ENCODE peak calls at places on chromosomes 5 and 9, in nine cellular contexts. S is AG10803, Y is heart right ventricle, W is cardiac fibroblast, X is fibroblast of lung, A is osteocyte, T is AG09309, C is activated B cell treated with CpG ODN at 0.5 μM for 24 hours, G is adrenal gland. H is an unnamed sample.

GRCh38 chr5:93532370-93532769 is 48.6 kb downstream of the NR2F1-AS1 start:
- DNase-seq in S (peak), Y (peak), W (peak), X (peak), A (no peak), T (peak), C (no peak), G (peak), H (no peak)

GRCh38 chr9:133114886-133115603 is 6.0 kb downstream of the RALGDS start:
- DNase-seq in S (no peak), Y (peak), W (no peak), X (no peak), A (no peak), T (no peak), C (no peak), G (no peak), H (no peak)

GRCh38 chr9:83955985-83956287 is 24.1 kb downstream of the HNRNPK start:
- DNase-seq in S (no peak), Y (no peak), W (no peak), X (no peak), A (no peak), T (no peak), C (no peak), G (no peak), H (no peak)

GRCh38 chr9:79711874-79712273 is 140.1 kb downstream of the TLE4 start:
- DNase-seq in S (no peak), Y (no peak), W (no peak), X (no peak), A (no peak), T (no peak), C (no peak), G (no peak), H (no peak)

GRCh38 chr9:137148661-137149060 is 9.7 kb downstream of the GRIN1 start:
- DNase-seq in S (no peak), Y (no peak), W (no peak), X (no peak), A (no peak), T (no peak), C (no peak), G (no peak), H (no peak)

GRCh38 chr5:95403996-95404395 is 12.8 kb downstream of the FAM81B start:
- DNase-seq in S (no peak), Y (no peak), W (no peak), X (no peak), A (no peak), T (no peak), C (no peak), G (no peak), H (no peak)

GRCh38 chr9:129458663-129459549 is 162.0 kb downstream of the C9orf50 start:
- DNase-seq in S (no peak), Y (peak), W (no peak), X (no peak), A (no peak), T (no peak), C (peak), G (peak), H (no peak)

GRCh38 chr5:78830647-78831046 is 154.5 kb downstream of the ARSB start:
- DNase-seq in S (no peak), Y (no peak), W (no peak), X (no peak), A (no peak), T (no peak), C (no peak), G (no peak), H (no peak)

GRCh38 chr5:40679998-40680681 is 425 bp downstream of the PTGER4 start:
- DNase-seq in S (no peak), Y (peak), W (no peak), X (no peak), A (no peak), T (no peak), C (peak), G (peak), H (no peak)

GRCh38 chr5:26060212-26060611 is 978.2 kb downstream of the CDH9 start:
- DNase-seq in S (no peak), Y (no peak), W (no peak), X (no peak), A (no peak), T (no peak), C (no peak), G (no peak), H (no peak)

GRCh38 chr5:78294250-78295034 is at the start of gene AP3B1:
- DNase-seq in S (peak), Y (peak), W (peak), X (peak), A (peak), T (peak), C (peak), G (peak), H (peak)

GRCh38 chr9:96688215-96688614 is 33.1 kb upstream of the PRXL2C start:
- DNase-seq in S (no peak), Y (no peak), W (no peak), X (no peak), A (no peak), T (no peak), C (no peak), G (no peak), H (no peak)

GRCh38 chr9:83384214-83384613 is 154.0 kb downstream of the FRMD3 start:
- DNase-seq in S (no peak), Y (no peak), W (no peak), X (no peak), A (no peak), T (no peak), C (no peak), G (no peak), H (no peak)

GRCh38 chr5:172678902-172679301 is 37.8 kb downstream of the NEURL1B start:
- DNase-seq in S (no peak), Y (peak), W (no peak), X (no peak), A (no peak), T (no peak), C (no peak), G (peak), H (no peak)

GRCh38 chr9:110807956-110808598 is 139.5 kb downstream of the MUSK start:
- DNase-seq in S (no peak), Y (no peak), W (no peak), X (no peak), A (no peak), T (no peak), C (no peak), G (no peak), H (no peak)

GRCh38 chr5:119322948-119323629 is 32.7 kb upstream of the TNFAIP8 start:
- DNase-seq in S (peak), Y (no peak), W (peak), X (peak), A (no peak), T (no peak), C (no peak), G (no peak), H (no peak)

GRCh38 chr5:89313044-89313443 is 430.1 kb upstream of the MEF2C start:
- DNase-seq in S (peak), Y (no peak), W (peak), X (peak), A (no peak), T (no peak), C (no peak), G (no peak), H (no peak)

GRCh38 chr5:154646841-154647759 is 108.1 kb upstream of the LARP1 start:
- DNase-seq in S (peak), Y (peak), W (peak), X (peak), A (no peak), T (no peak), C (no peak), G (no peak), H (no peak)

GRCh38 chr5:174188300-174188699 is 142.8 kb downstream of the NSG2 start:
- DNase-seq in S (no peak), Y (no peak), W (no peak), X (peak), A (no peak), T (no peak), C (no peak), G (no peak), H (no peak)

GRCh38 chr5:10111575-10111974 is 138.1 kb downstream of the ATPSCKMT start:
- DNase-seq in S (peak), Y (no peak), W (peak), X (peak), A (peak), T (peak), C (no peak), G (no peak), H (no peak)

GRCh38 chr9:114380988-114381387 is 6.8 kb downstream of the AKNA start:
- DNase-seq in S (no peak), Y (no peak), W (no peak), X (no peak), A (no peak), T (no peak), C (no peak), G (no peak), H (no peak)

GRCh38 chr9:133167769-133168168 is 4.1 kb upstream of the GBGT1 start:
- DNase-seq in S (no peak), Y (no peak), W (no peak), X (no peak), A (no peak), T (no peak), C (no peak), G (no peak), H (no peak)

GRCh38 chr5:78804995-78805394 is 156.4 kb upstream of the LHFPL2 start:
- DNase-seq in S (no peak), Y (no peak), W (no peak), X (no peak), A (no peak), T (no peak), C (no peak), G (no peak), H (no peak)

GRCh38 chr9:96176901-96177718 is 124.9 kb downstream of the HSD17B3 start:
- DNase-seq in S (no peak), Y (no peak), W (no peak), X (peak), A (no peak), T (no peak), C (no peak), G (no peak), H (no peak)

GRCh38 chr5:122997294-122997693 is 39.2 kb downstream of the PPIC start:
- DNase-seq in S (no peak), Y (no peak), W (no peak), X (no peak), A (no peak), T (no peak), C (no peak), G (no peak), H (no peak)

GRCh38 chr5:160959804-160960203 is 107.8 kb upstream of the ATP10B start:
- DNase-seq in S (no peak), Y (no peak), W (no peak), X (no peak), A (no peak), T (no peak), C (no peak), G (peak), H (no peak)

GRCh38 chr9:3578786-3579185 is 53.0 kb upstream of the RFX3 start:
- DNase-seq in S (peak), Y (no peak), W (peak), X (peak), A (no peak), T (peak), C (no peak), G (no peak), H (no peak)

GRCh38 chr5:176528301-176528700 is 8.9 kb downstream of the RNF44 start:
- DNase-seq in S (no peak), Y (peak), W (no peak), X (no peak), A (no peak), T (no peak), C (no peak), G (no peak), H (no peak)

GRCh38 chr9:133389562-133389961 is 13.4 kb downstream of the STKLD1 start:
- DNase-seq in S (no peak), Y (no peak), W (no peak), X (no peak), A (no peak), T (no peak), C (no peak), G (no peak), H (no peak)

GRCh38 chr5:34007116-34007674 is 655 bp downstream of the AMACR start:
- DNase-seq in S (no peak), Y (no peak), W (peak), X (peak), A (no peak), T (no peak), C (no peak), G (no peak), H (no peak)

GRCh38 chr9:21801683-21802417 is 586 bp upstream of the MTAP start:
- DNase-seq in S (peak), Y (peak), W (peak), X (peak), A (peak), T (no peak), C (no peak), G (peak), H (peak)

GRCh38 chr5:156400542-156400941 is 73.6 kb downstream of the SGCD start:
- DNase-seq in S (peak), Y (no peak), W (no peak), X (peak), A (no peak), T (no peak), C (no peak), G (no peak), H (no peak)

GRCh38 chr5:153960269-153961215 is 78.2 kb downstream of the FAM114A2 start:
- DNase-seq in S (peak), Y (no peak), W (no peak), X (no peak), A (no peak), T (no peak), C (no peak), G (no peak), H (no peak)

GRCh38 chr9:69877852-69878507 is 57.4 kb downstream of the CFAP95 start:
- DNase-seq in S (peak), Y (no peak), W (peak), X (peak), A (no peak), T (peak), C (no peak), G (no peak), H (no peak)

GRCh38 chr5:31626156-31626555 is 12.8 kb upstream of the PDZD2 start:
- DNase-seq in S (no peak), Y (peak), W (no peak), X (no peak), A (no peak), T (no peak), C (no peak), G (no peak), H (no peak)

GRCh38 chr5:128009399-128009798 is 74.2 kb upstream of the SLC12A2 start:
- DNase-seq in S (no peak), Y (no peak), W (no peak), X (no peak), A (no peak), T (no peak), C (no peak), G (no peak), H (no peak)

GRCh38 chr9:89274838-89275237 is 36.2 kb upstream of the CKS2 start:
- DNase-seq in S (peak), Y (no peak), W (peak), X (peak), A (no peak), T (peak), C (no peak), G (no peak), H (no peak)

GRCh38 chr5:31095796-31096195 is 97.7 kb upstream of the CDH6 start:
- DNase-seq in S (no peak), Y (no peak), W (no peak), X (no peak), A (no peak), T (no peak), C (no peak), G (no peak), H (no peak)

GRCh38 chr9:97411789-97412627 is at the start of gene TDRD7:
- DNase-seq in S (peak), Y (peak), W (peak), X (peak), A (peak), T (peak), C (peak), G (peak), H (peak)

DNA sequence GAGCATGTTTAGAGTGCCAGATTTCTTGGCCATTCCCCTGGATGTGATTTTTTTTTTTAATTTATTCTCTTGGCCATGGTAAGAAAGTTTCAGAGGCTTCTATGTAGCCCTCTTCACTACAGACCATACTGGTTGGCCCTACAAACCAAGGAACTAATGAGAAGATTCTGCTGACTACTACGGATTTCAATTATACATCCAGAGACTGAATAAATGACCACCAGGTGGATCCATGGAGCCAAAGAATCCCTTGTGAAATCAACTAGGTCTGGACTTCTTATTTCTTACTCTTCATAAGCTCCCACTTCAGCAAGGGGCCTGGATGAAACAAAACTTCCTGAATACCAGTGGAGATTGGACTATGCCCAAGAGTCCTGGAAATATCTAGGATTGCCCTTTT is 27.6 kb downstream of the ZNF622 start:
- DNase-seq in S (peak), Y (no peak), W (peak), X (no peak), A (no peak), T (no peak), C (no peak), G (no peak), H (no peak)
- TF ChIP-seq CTCF in S (peak), Y (peak), W (peak), X (no peak), A (peak), T (peak), C (no peak), G (no peak), H (peak)

GRCh38 chr5:140881889-140882590 is at the start of gene PCDHA13:
- DNase-seq in S (no peak), Y (no peak), W (no peak), X (no peak), A (no peak), T (no peak), C (no peak), G (no peak), H (no peak)
- TF ChIP-seq CTCF in S (peak), Y (no peak), W (no peak), X (no peak), A (no peak), T (peak), C (no peak), G (no peak), H (no peak)

DNA sequence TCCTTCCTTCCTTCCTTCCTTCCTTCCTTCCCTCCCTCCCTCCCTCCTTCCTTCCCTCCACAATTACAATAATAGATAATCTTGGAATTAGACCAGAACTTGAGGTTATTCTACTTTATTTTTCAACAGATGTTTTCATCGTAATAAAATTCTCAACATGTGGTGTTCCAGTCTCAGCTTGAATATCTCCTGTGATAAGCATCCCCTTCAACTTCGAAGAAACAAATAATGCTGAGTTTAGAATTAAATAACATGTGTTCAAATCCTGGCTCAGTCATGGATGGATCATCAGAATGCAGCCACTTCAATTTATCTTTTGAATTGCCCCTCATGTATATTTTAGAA is 91.4 kb upstream of the PAPPA start:
- DNase-seq in S (no peak), Y (no peak), W (no peak), X (no peak), A (no peak), T (no peak), C (no peak), G (no peak), H (no peak)
- TF ChIP-seq CTCF in S (no peak), Y (no peak), W (no peak), X (no peak), A (no peak), T (no peak), C (no peak), G (no peak), H (no peak)

GRCh38 chr9:38064842-38065368 is 4.1 kb downstream of the SHB start:
- DNase-seq in S (no peak), Y (no peak), W (no peak), X (no peak), A (no peak), T (no peak), C (no peak), G (no peak), H (no peak)

GRCh38 chr9:38067611-38067891 is 1.5 kb downstream of the SHB start:
- DNase-seq in S (no peak), Y (peak), W (no peak), X (no peak), A (no peak), T (no peak), C (no peak), G (peak), H (no peak)

GRCh38 chr9:38065369-38066075 is 3.5 kb downstream of the SHB start:
- DNase-seq in S (no peak), Y (no peak), W (no peak), X (no peak), A (no peak), T (no peak), C (no peak), G (no peak), H (no peak)

GRCh38 chr9:38066907-38067610 is 2.0 kb downstream of the SHB start:
- DNase-seq in S (peak), Y (peak), W (peak), X (peak), A (no peak), T (no peak), C (peak), G (peak), H (no peak)

DNA sequence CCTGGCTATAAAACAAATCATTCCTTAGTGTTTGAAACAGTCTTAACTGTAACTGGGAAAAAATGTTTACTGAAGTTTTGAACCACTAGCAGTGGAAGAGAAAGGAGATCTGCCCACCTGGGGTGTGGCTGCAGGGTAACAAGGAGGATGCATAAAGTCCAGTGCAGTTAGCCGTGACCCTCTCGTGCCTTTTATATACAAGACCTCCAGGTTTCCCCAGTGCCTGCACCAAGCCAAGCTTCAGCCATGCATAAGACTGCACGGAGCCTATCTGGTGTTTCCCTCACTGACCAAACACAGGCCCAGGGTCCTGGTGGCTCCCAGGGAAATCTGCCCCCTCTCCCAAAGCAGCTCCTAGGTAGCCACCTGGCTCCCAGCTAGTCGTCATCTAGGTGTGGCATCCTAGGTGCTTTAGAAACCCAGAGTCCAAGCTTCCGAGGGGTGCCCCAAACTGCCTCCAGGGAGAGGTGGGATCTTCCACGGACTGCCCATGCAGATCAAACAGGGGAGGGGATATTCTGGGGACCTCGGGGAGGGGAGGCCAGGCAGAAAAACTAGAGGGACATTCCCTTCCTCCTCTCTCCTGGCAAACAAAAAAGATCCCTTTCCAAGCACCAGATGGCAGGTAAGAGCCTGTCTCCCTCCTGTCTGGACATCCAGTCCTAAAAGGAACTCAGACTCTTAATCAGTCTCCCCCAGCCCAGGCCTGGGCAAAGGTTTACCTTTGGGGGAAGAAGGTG is 2.7 kb downstream of the SHB start:
- DNase-seq in S (no peak), Y (no peak), W (no peak), X (no peak), A (no peak), T (no peak), C (no peak), G (no peak), H (no peak)
- TF ChIP-seq CTCF in S (peak), Y (no peak), W (peak), X (no peak), A (peak), T (peak), C (no peak), G (no peak), H (peak)

GRCh38 chr5:149915392-149916260 is 29.0 kb downstream of the PDE6A start:
- DNase-seq in S (no peak), Y (no peak), W (no peak), X (no peak), A (no peak), T (no peak), C (no peak), G (no peak), H (no peak)
- TF ChIP-seq CTCF in S (no peak), Y (no peak), W (no peak), X (no peak), A (no peak), T (no peak), C (no peak), G (no peak), H (no peak)

GRCh38 chr5:151002250-151002649 is 18.1 kb upstream of the GPX3 start:
- DNase-seq in S (peak), Y (no peak), W (peak), X (peak), A (peak), T (no peak), C (no peak), G (no peak), H (no peak)
- TF ChIP-seq CTCF in S (peak), Y (peak), W (peak), X (peak), A (peak), T (peak), C (no peak), G (peak), H (peak)

DNA sequence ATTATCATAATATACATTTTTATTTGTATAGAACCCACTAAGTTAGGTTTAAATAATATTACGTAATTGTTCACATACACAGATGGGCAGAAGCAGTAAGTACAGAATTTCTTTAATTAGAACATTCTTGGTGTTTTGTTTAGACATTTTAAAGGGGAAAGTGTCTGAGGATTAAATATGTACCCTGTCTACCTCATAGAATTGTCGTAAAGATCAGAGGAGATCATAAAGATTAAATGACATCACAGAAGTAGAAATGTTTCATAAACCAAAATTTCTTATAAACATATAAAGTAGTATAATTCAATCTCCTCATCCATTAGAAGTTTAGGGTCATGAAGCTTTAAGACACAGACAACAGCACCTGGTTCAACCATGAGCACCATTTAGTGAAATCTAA is 20.1 kb downstream of the DEPDC1B start:
- DNase-seq in S (no peak), Y (no peak), W (no peak), X (no peak), A (no peak), T (no peak), C (no peak), G (no peak), H (no peak)
- TF ChIP-seq CTCF in S (no peak), Y (no peak), W (no peak), X (no peak), A (no peak), T (no peak), C (no peak), G (no peak), H (no peak)

H was measured in type B pancreatic cell.